ENCODE peak calls at places on chromosomes 5 and 9, in four cellular contexts. B, T, Q and M are unnamed samples. For H3K36me3 and H3F3A, the result is how much of the 10 kb centered on the place peaks cover.

GRCh38 chr5:23506329-23507236 is 826 bp upstream of the PRDM9 start:
- DNase-seq in B (peak), Q (peak), T (no peak), M (peak)

GRCh38 chr9:8666060-8666459 is 866.5 kb upstream of the DMAC1 start:
- DNase-seq in B (no peak), T (no peak), Q (no peak), M (no peak)

GRCh38 chr5:128836571-128836970 is 128.7 kb upstream of the SLC27A6 start:
- DNase-seq in B (no peak), T (no peak), Q (no peak), M (no peak)

GRCh38 chr5:54692631-54693030 is 175.1 kb downstream of the SNX18 start:
- DNase-seq in Q (no peak), T (no peak), B (no peak), M (no peak)

GRCh38 chr9:129482521-129483466 is 138.1 kb downstream of the C9orf50 start:
- DNase-seq in Q (peak), B (peak), T (peak), M (peak)

GRCh38 chr5:159089675-159090074 is 10.0 kb downstream of the EBF1 start:
- DNase-seq in Q (no peak), B (no peak), T (no peak), M (no peak)

GRCh38 chr9:136721339-136722092 is 9.1 kb downstream of the DIPK1B start:
- DNase-seq in B (peak), Q (no peak), T (no peak), M (no peak)

GRCh38 chr5:145244788-145245187 is 590.4 kb downstream of the PRELID2 start:
- DNase-seq in Q (no peak), T (no peak), B (peak), M (no peak)

GRCh38 chr9:89525673-89526374 is 27.9 kb upstream of the SEMA4D start:
- DNase-seq in Q (no peak), B (no peak), T (no peak), M (no peak)

GRCh38 chr5:178058321-178059012 is 54.9 kb upstream of the N4BP3 start:
- DNase-seq in B (no peak), Q (no peak), T (no peak), M (no peak)

GRCh38 chr5:99445805-99446204 is 517.0 kb upstream of the CHD1 start:
- DNase-seq in Q (no peak), B (no peak), T (no peak), M (no peak)

GRCh38 chr5:97422678-97423077 is 239.6 kb upstream of the RIOK2 start:
- DNase-seq in T (no peak), B (no peak), Q (no peak), M (no peak)

GRCh38 chr9:19174127-19174921 is 47.0 kb upstream of the PLIN2 start:
- DNase-seq in Q (peak), B (peak), T (peak), M (peak)

GRCh38 chr5:67187318-67187717 is 9.3 kb downstream of the CD180 start:
- DNase-seq in T (no peak), B (no peak), Q (no peak), M (no peak)

GRCh38 chr9:136172412-136173079 is 32.4 kb downstream of the LHX3 start:
- DNase-seq in T (no peak), Q (no peak), B (no peak), M (no peak)

GRCh38 chr5:172949426-172949825 is 9.8 kb upstream of the RPL26L1 start:
- DNase-seq in B (no peak), T (no peak), Q (no peak), M (no peak)

GRCh38 chr9:33125871-33126822 is 41.0 kb downstream of the B4GALT1 start:
- DNase-seq in Q (no peak), B (peak), T (no peak), M (no peak)

GRCh38 chr9:6897831-6898230 is 140.1 kb downstream of the KDM4C start:
- DNase-seq in B (no peak), T (no peak), Q (no peak), M (no peak)

GRCh38 chr5:4410151-4410550 is 730.0 kb upstream of the ADAMTS16 start:
- DNase-seq in Q (no peak), T (no peak), B (no peak), M (no peak)

GRCh38 chr5:143311955-143312354 is 91.5 kb downstream of the NR3C1 start:
- DNase-seq in B (peak), T (no peak), Q (no peak), M (no peak)

GRCh38 chr5:133824661-133825254 is 143.7 kb downstream of the C5orf15 start:
- DNase-seq in T (no peak), Q (no peak), B (no peak), M (no peak)

GRCh38 chr5:44783916-44784315 is 24.8 kb upstream of the MRPS30 start:
- DNase-seq in Q (no peak), T (no peak), B (no peak), M (no peak)

GRCh38 chr9:98101868-98102273 is 17.2 kb downstream of the TRIM14 start:
- DNase-seq in T (no peak), Q (no peak), B (no peak), M (peak)

GRCh38 chr9:128479262-128479661 is 23.5 kb downstream of the ODF2 start:
- DNase-seq in Q (no peak), B (no peak), T (no peak), M (no peak)

GRCh38 chr9:99221623-99222415 is at the start of the genes ALG2 and SEC61B:
- DNase-seq in B (peak), T (peak), Q (peak), M (peak)

GRCh38 chr5:138954257-138955012 is 79.3 kb upstream of the LRRTM2 start:
- DNase-seq in B (no peak), T (no peak), Q (no peak), M (no peak)

GRCh38 chr9:111662851-111663823 is 1.7 kb downstream of the GNG10 start:
- DNase-seq in B (no peak), T (peak), Q (no peak), M (peak)

DNA sequence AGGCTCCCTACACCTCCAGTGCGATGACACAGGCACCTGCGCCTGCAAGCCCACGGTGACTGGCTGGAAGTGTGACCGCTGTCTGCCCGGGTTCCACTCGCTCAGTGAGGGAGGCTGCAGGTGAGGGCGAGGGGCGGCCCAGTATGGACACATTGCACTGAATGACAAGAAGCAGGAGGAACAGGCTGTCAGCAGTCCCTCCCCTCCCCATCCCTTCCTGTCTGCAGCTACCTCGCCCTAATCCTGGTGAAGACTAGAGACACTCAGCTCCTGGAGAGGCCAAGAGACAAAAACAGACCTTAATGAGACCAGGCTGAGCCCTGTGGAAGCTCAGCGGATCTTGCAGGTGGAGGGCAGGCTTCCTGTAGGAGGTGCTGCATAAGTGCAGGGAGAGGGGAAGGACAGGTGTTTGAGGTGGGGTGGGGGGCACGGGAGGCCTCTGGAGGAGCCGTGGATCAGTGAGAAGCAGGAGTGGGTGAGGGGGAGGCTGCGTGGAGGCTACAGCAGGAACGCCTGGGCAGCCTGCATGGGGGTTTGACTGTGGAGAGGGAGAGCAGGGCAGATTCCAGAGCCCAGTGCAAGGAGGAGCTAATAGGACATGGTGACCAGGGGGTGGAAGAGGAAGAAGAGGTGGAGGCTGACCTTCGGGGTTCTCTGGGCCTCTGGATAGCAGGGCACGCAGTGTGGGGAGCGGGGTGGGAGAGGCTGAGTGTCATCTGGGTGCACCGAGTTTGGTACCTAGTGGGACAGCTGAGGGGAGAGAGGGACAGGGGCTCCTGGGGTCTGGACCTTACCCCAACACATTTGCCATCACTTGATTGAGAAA is 30.4 kb downstream of the LAMC3 start:
- DNase-seq in T (no peak), B (no peak), Q (no peak), M (no peak)
- H3K36me3 ChIP-seq in T (under half), B (under half), Q (under half), M (under half)

GRCh38 chr5:88886756-88887741 is 4.1 kb upstream of the MEF2C start:
- DNase-seq in Q (no peak), B (peak), T (no peak), M (no peak)
- H3K4me2 ChIP-seq in Q (no peak), B (peak), T (no peak), M (no peak)

GRCh38 chr9:133349965-133350624 is 2.1 kb downstream of the RPL7A start:
- DNase-seq in Q (no peak), B (peak), T (no peak), M (no peak)
- H3F3A ChIP-seq in Q (under half), B (half or more), T (half or more), M (half or more)

DNA sequence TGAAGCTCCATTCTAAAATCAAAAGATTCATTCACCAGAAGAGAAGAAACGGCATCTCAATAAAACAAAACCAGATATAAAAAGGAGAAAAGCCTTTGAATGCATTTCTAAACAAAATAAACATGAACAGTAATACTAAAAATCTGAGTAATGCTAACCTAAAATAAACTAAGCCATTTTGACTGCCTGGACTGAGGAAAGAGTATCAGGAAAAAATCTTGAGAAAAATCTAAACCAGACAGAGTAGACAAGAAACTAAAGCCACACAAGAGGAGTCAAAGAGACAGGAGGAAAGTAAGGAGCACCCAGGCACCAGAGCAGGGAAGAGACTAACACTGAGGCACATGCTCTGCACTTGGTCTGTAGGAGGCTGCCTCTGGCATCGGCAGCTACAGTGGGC is 50.4 kb downstream of the DROSHA start:
- DNase-seq in Q (no peak), T (no peak), B (no peak), M (no peak)
- H3K36me3 ChIP-seq in Q (half or more), T (under half), B (under half), M (under half)

GRCh38 chr5:137833463-137833862 is 34.2 kb upstream of the MYOT start:
- DNase-seq in B (peak), T (peak), Q (no peak), M (no peak)
- H3K4me2 ChIP-seq in B (peak), T (peak), Q (peak), M (no peak)

DNA sequence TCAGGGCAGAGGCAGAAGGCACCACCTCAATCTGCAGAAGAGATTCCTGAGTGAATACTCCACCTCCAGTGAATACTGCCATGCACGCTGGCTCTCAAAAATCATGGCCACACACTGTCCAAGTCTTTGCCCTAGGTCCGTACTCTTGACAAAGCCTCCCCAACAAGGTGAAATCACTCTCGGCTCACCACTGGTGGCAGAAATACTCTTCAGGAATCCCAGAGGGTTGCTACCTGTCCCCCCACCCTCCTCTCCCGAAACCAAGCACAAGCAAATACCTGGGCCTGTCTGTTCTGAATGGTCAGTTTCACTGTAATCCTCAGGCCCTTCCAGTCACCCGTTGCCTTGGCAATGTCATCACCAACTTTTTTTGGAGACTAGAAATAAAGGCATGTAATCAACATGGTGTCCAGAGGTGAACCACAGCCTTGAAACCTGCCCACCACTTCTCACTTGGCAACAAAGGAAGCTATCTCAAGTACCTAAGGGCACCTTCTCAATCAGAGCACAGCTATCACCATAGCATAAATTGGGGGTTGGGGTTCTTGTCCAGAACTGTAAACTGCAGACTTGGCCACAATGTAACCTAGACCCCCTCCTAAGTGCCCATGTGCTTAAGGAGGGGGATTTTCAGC is 1.8 kb downstream of the RPL12 start:
- DNase-seq in Q (no peak), B (peak), T (no peak), M (no peak)
- H3F3A ChIP-seq in Q (half or more), B (half or more), T (half or more), M (half or more)